ENCODE peak calls at places on chromosomes 16 and 17, in eight cellular contexts. W, V, T, Y, J, Z, D and A are unnamed samples.

GRCh38 chr17:18185391-18185790 is 1.8 kb downstream of the ALKBH5 start:
- DNase-seq in W (no peak), V (no peak), Z (no peak), T (no peak), J (no peak), D (no peak), Y (no peak), A (no peak)

GRCh38 chr16:60755907-60756306 is 1280.3 kb downstream of the CDH8 start:
- DNase-seq in Y (no peak), W (no peak), Z (no peak), T (no peak), D (no peak), V (no peak), J (no peak), A (no peak)

GRCh38 chr16:11876306-11876705 is 25.0 kb upstream of the RSL1D1 start:
- DNase-seq in Y (no peak), Z (no peak), J (no peak), W (no peak), T (no peak), V (no peak), D (no peak), A (no peak)

GRCh38 chr16:3623642-3624041 is 12.2 kb upstream of the SLX4 start:
- DNase-seq in D (no peak), J (no peak), Z (no peak), W (no peak), V (no peak), T (peak; percentile 10), Y (peak; percentile 13), A (no peak)

GRCh38 chr17:33778505-33779398 is 476.3 kb upstream of the CCL2 start:
- DNase-seq in D (no peak), V (peak; percentile 27), J (peak; percentile 30), T (no peak), Y (peak; percentile 66), W (no peak), Z (peak; percentile 71), A (peak; percentile 20)

GRCh38 chr17:13599808-13600398 is 1.8 kb downstream of the HS3ST3A1 start:
- DNase-seq in Y (no peak), T (no peak), Z (no peak), V (no peak), J (no peak), D (no peak), W (no peak), A (no peak)

GRCh38 chr17:80790021-80790765 is 201.4 kb upstream of the CHMP6 start:
- DNase-seq in Z (no peak), J (no peak), Y (no peak), D (no peak), V (peak; percentile 38), T (no peak), W (no peak), A (no peak)

GRCh38 chr17:2237521-2237921 is 66.1 kb downstream of the SMG6 start:
- DNase-seq in J (no peak), Z (peak; percentile 19), V (no peak), D (no peak), W (no peak), T (no peak), Y (no peak), A (no peak)

GRCh38 chr17:79981090-79981489 is 54.6 kb downstream of the TBC1D16 start:
- DNase-seq in J (no peak), Z (peak; percentile 4), Y (peak; percentile 13), W (no peak), T (peak; percentile 35), V (no peak), D (peak; percentile 26), A (no peak)

GRCh38 chr17:72407336-72408121 is 286.7 kb downstream of the SOX9 start:
- DNase-seq in V (no peak), J (peak; percentile 84), Y (peak; percentile 87), D (peak; percentile 76), Z (peak; percentile 79), T (peak; percentile 90), W (no peak), A (no peak)

GRCh38 chr17:78990349-78991016 is 10.8 kb upstream of the LGALS3BP start:
- DNase-seq in J (no peak), Z (peak; percentile 8), Y (no peak), D (peak; percentile 41), W (no peak), V (no peak), T (peak; percentile 71), A (no peak)

DNA sequence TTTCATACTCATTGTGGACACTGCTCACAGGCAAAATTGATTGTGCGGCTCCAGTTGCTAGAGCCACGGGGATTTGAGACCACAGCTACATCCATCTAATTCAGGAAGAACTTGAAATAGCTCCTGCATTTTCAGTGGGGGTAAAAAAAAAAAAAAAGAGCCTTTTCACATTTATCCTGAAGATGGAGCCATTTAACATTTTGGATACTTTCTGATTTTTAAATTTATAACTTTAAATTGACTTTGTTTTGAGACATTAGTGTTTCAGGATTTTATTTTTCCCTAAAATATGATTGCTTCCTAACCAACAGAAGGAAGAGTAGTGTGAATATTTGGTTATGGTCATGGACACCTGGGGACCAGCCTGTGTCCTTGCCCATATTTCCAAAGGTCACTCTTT is 1080.2 kb upstream of the EEF2KMT start:
- DNase-seq in V (no peak), Z (no peak), Y (no peak), W (no peak), J (no peak), T (no peak), D (no peak), A (no peak)
- H3K36me3 ChIP-seq in V (no peaks in the 10 kb centered on the region), Z (no peaks in the 10 kb centered on the region), Y (no peaks in the 10 kb centered on the region), W (no peaks in the 10 kb centered on the region), J (no peaks in the 10 kb centered on the region), T (no peaks in the 10 kb centered on the region), D (no peaks in the 10 kb centered on the region), A (no peaks in the 10 kb centered on the region)

DNA sequence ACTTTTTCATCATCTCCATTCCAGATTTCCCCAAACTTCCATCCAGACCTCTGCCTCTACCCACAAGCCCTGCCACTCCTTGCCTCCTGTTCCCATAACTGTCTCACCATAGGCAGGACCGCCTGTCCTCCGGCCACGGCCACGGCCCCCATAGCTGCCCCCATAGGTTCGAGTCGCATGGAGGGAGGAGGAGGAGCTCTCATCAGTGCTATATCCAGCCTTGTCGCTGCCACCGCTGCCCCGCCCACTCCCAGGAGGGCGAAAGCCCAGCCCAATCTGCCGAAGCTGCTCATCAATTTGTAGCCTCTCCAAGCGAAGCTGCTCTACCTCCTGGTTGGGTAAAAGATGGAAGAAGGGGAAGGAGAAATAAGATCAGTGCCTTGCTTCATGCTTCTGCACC is 3.4 kb upstream of the SOX15 start:
- DNase-seq in V (no peak), W (no peak), J (no peak), Z (no peak), Y (no peak), D (no peak), T (peak; percentile 60), A (no peak)
- H3K36me3 ChIP-seq in V (peaks cover 46% of the 10 kb centered on the region), W (peaks cover 43% of the 10 kb centered on the region), J (peaks cover 53% of the 10 kb centered on the region), Z (peaks cover 35% of the 10 kb centered on the region), Y (no peaks in the 10 kb centered on the region), D (peaks cover 20% of the 10 kb centered on the region), T (peaks cover 42% of the 10 kb centered on the region), A (peaks cover 58% of the 10 kb centered on the region)

GRCh38 chr16:56626685-56627084 is 1.1 kb downstream of the MT1E start:
- DNase-seq in Y (no peak), V (no peak), Z (peak; percentile 54), T (peak; percentile 64), D (no peak), W (no peak), J (no peak), A (no peak)
- H3K36me3 ChIP-seq in Y (no peaks in the 10 kb centered on the region), V (no peaks in the 10 kb centered on the region), Z (no peaks in the 10 kb centered on the region), T (no peaks in the 10 kb centered on the region), D (no peaks in the 10 kb centered on the region), W (no peaks in the 10 kb centered on the region), J (no peaks in the 10 kb centered on the region), A (no peaks in the 10 kb centered on the region)

GRCh38 chr16:50293041-50293783 is 26.9 kb downstream of the ADCY7 start:
- DNase-seq in Y (no peak), D (peak; percentile 46), V (no peak), J (no peak), T (peak; percentile 54), W (no peak), Z (no peak), A (peak; percentile 12)

GRCh38 chr16:50291719-50292565 is 25.6 kb downstream of the ADCY7 start:
- DNase-seq in Z (no peak), Y (no peak), W (no peak), D (no peak), T (no peak), V (no peak), J (no peak), A (no peak)

GRCh38 chr16:50295541-50296132 is 29.3 kb downstream of the ADCY7 start:
- DNase-seq in T (peak; percentile 45), Z (no peak), D (peak; percentile 28), J (no peak), V (no peak), W (no peak), Y (no peak), A (no peak)

GRCh38 chr16:50292566-50292948 is 26.2 kb downstream of the ADCY7 start:
- DNase-seq in Z (no peak), W (no peak), J (no peak), T (no peak), Y (no peak), D (no peak), V (no peak), A (peak; percentile 32)

DNA sequence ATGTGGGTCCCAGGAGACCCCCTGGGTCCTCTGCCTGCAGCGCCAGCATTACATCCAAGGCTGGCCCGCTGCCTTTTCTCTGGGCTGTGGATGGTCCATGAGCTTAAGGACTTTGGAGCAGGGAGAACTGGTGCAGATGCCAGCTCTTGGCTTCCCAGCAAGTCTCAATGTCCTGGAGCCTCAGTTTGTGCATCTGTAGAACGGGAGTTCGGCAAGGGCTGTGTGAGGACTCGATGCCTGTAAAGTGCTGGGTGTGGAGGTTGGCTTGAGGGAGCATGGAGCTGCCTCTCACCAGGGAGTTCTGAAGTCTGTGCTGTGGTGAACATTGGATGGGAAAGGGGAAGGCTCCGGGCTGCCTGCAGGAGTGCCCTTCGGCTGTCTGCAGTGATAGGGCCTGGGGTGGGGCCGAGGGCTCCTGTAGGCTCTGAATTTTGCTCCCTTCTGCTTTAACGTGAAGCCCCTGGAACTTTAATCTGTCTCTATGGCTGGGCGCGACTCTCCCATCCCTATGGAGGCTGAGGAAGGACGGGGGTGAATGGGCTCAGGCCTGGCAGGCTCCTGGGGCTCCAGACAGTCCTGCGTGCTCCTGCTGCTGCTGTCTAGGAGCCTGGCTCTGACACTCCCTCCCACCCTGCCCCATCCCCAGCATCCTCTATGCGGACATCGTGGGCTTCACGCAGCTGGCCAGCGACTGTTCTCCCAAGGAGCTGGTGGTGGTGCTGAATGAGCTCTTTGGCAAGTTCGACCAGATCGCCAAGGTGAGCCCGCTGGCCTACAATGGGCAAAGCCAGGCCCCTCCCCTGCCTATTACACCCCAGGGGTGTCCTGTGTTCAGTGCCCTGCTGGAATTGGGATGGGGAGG is 27.9 kb downstream of the ADCY7 start:
- DNase-seq in V (no peak), Z (no peak), D (peak; percentile 32), J (no peak), W (no peak), Y (no peak), T (peak; percentile 56), A (no peak)
- H3K36me3 ChIP-seq in V (peaks cover 73% of the 10 kb centered on the region), Z (no peaks in the 10 kb centered on the region), D (no peaks in the 10 kb centered on the region), J (no peaks in the 10 kb centered on the region), W (peaks cover 72% of the 10 kb centered on the region), Y (no peaks in the 10 kb centered on the region), T (no peaks in the 10 kb centered on the region), A (peaks cover 87% of the 10 kb centered on the region)

GRCh38 chr16:67931712-67932461 is at the start of gene CTRL:
- DNase-seq in W (no peak), D (no peak), Z (peak; percentile 90), V (no peak), T (no peak), Y (no peak), J (no peak), A (no peak)
- H3K36me3 ChIP-seq in W (peaks cover 32% of the 10 kb centered on the region), D (peaks cover 5% of the 10 kb centered on the region), Z (no peaks in the 10 kb centered on the region), V (peaks cover 44% of the 10 kb centered on the region), T (peaks cover 2% of the 10 kb centered on the region), Y (no peaks in the 10 kb centered on the region), J (no peaks in the 10 kb centered on the region), A (peaks cover 56% of the 10 kb centered on the region)

GRCh38 chr17:56629450-56630187 is 36.1 kb downstream of the NOG start:
- DNase-seq in Y (no peak), V (no peak), J (no peak), T (no peak), W (no peak), D (no peak), Z (no peak), A (no peak)
- H3K36me3 ChIP-seq in Y (no peaks in the 10 kb centered on the region), V (no peaks in the 10 kb centered on the region), J (no peaks in the 10 kb centered on the region), T (no peaks in the 10 kb centered on the region), W (no peaks in the 10 kb centered on the region), D (no peaks in the 10 kb centered on the region), Z (no peaks in the 10 kb centered on the region), A (no peaks in the 10 kb centered on the region)